ENCODE peak calls at places on chromosomes 7 and 10, in eight cellular contexts. J, L, Z, R, V, E, C and F are unnamed samples.

GRCh38 chr10:97816609-97817008 is 33.0 kb upstream of the GOLGA7B start:
- DNase-seq in R (no peak), V (no peak), L (no peak), E (no peak), Z (no peak), J (no peak), C (no peak), F (no peak)

GRCh38 chr10:132684164-132684891 is 101.6 kb downstream of the NKX6-2 start:
- DNase-seq in R (no peak), V (peak; percentile 72), E (no peak), Z (peak; percentile 46), L (no peak), C (no peak), J (peak; percentile 48), F (no peak)

GRCh38 chr7:16982640-16983103 is 100.9 kb upstream of the AGR3 start:
- DNase-seq in E (peak; percentile 58), J (peak; percentile 66), L (peak; percentile 33), V (peak; percentile 64), R (peak; percentile 38), Z (peak; percentile 72), C (peak; percentile 35), F (peak; percentile 57)

GRCh38 chr7:157886261-157886660 is 549.5 kb downstream of the DNAJB6 start:
- DNase-seq in V (no peak), L (no peak), E (no peak), C (no peak), R (no peak), Z (no peak), J (no peak), F (no peak)

GRCh38 chr7:141213226-141213625 is 139.4 kb downstream of the TMEM178B start:
- DNase-seq in R (no peak), J (no peak), V (no peak), C (no peak), Z (no peak), E (no peak), L (no peak), F (no peak)

GRCh38 chr7:114519215-114519614 is 104.6 kb downstream of the FOXP2 start:
- DNase-seq in E (no peak), R (no peak), L (no peak), C (no peak), Z (no peak), V (no peak), J (no peak), F (no peak)

GRCh38 chr7:137933270-137934017 is 68.4 kb downstream of the CREB3L2 start:
- DNase-seq in J (no peak), V (no peak), E (no peak), L (no peak), C (no peak), Z (peak; percentile 76), R (no peak), F (no peak)

GRCh38 chr10:132691711-132692153 is 94.2 kb downstream of the NKX6-2 start:
- DNase-seq in V (no peak), C (no peak), E (no peak), J (no peak), R (no peak), L (no peak), Z (no peak), F (no peak)

GRCh38 chr10:106360870-106361269 is 803.6 kb downstream of the SORCS1 start:
- DNase-seq in C (no peak), E (no peak), L (no peak), Z (peak; percentile 87), R (no peak), J (no peak), V (peak; percentile 93), F (no peak)

GRCh38 chr10:80470266-80470665 is 16.2 kb downstream of the TSPAN14 start:
- DNase-seq in Z (no peak), V (no peak), L (no peak), C (no peak), E (no peak), R (no peak), J (no peak), F (no peak)
- H3K4me1 ChIP-seq in Z (peaks cover 23% of the 10 kb centered on the region), V (no peaks in the 10 kb centered on the region), L (no peaks in the 10 kb centered on the region), C (peaks cover 59% of the 10 kb centered on the region), E (peaks cover 46% of the 10 kb centered on the region), R (peaks cover 95% of the 10 kb centered on the region), J (peaks cover 100% of the 10 kb centered on the region), F (peaks cover 60% of the 10 kb centered on the region)

GRCh38 chr10:63630928-63631685 is 109.9 kb downstream of the REEP3 start:
- DNase-seq in E (no peak), V (no peak), L (no peak), J (no peak), R (no peak), Z (peak; percentile 93), C (no peak), F (no peak)
- H2AFZ ChIP-seq in E (peak overlapping the region; percentile 14), V (peak overlapping the region; percentile 90), L (peak overlapping the region; percentile 91), J (peak overlapping the region; percentile 94), R (peak overlapping the region; percentile 46), Z (peak overlapping the region; percentile 86), C (no peak overlapping the region), F (peak overlapping the region; percentile 72)

DNA sequence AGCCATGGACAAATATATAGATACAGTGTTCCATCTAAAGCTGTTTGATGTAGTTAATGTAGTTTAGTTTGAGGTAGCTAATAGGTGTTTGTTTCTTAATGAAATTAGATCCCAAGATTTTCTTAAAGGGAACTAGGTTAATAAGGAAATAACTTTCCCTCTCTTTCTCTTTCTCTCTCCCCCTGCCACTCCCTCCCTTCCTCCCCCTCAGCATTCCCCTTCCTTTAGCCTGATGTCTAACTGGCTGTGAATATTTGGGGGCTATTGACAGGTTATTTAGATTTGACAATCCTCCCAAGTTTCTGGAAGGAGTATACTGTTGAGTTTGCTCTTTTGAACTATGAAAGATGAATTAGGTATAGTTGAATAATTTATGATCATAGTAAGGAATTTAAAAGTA is 65.2 kb upstream of the OIT3 start:
- DNase-seq in R (no peak), V (no peak), Z (no peak), L (no peak), J (no peak), C (no peak), E (no peak), F (no peak)
- H3K9me2 ChIP-seq in R (no peaks in the 10 kb centered on the region), V (no peaks in the 10 kb centered on the region), Z (no peaks in the 10 kb centered on the region), L (no peaks in the 10 kb centered on the region), J (no peaks in the 10 kb centered on the region), C (no peaks in the 10 kb centered on the region), E (no peaks in the 10 kb centered on the region), F (no peaks in the 10 kb centered on the region)

GRCh38 chr10:77264107-77264506 is 373.5 kb downstream of the KCNMA1 start:
- DNase-seq in L (peak; percentile 63), C (no peak), V (peak; percentile 65), R (no peak), E (no peak), J (no peak), Z (no peak), F (no peak)
- H3K4me1 ChIP-seq in L (peaks cover 14% of the 10 kb centered on the region), C (no peaks in the 10 kb centered on the region), V (peaks cover 11% of the 10 kb centered on the region), R (no peaks in the 10 kb centered on the region), E (no peaks in the 10 kb centered on the region), J (no peaks in the 10 kb centered on the region), Z (no peaks in the 10 kb centered on the region), F (no peaks in the 10 kb centered on the region)

GRCh38 chr7:98760201-98760651 is 109.6 kb downstream of the TMEM130 start:
- DNase-seq in Z (peak; percentile 45), E (no peak), L (no peak), J (no peak), C (no peak), R (no peak), V (no peak), F (no peak)
- H2AFZ ChIP-seq in Z (no peak overlapping the region), E (no peak overlapping the region), L (no peak overlapping the region), J (no peak overlapping the region), C (no peak overlapping the region), R (no peak overlapping the region), V (no peak overlapping the region), F (no peak overlapping the region)

GRCh38 chr10:46218921-46219320 is 67.9 kb upstream of the ANTXRL start:
- DNase-seq in V (no peak), R (no peak), L (no peak), E (no peak), J (no peak), Z (no peak), C (no peak), F (no peak)
- H3K9me2 ChIP-seq in V (no peaks in the 10 kb centered on the region), R (no peaks in the 10 kb centered on the region), L (no peaks in the 10 kb centered on the region), E (peaks cover 6% of the 10 kb centered on the region), J (no peaks in the 10 kb centered on the region), Z (no peaks in the 10 kb centered on the region), C (no peaks in the 10 kb centered on the region), F (no peaks in the 10 kb centered on the region)

DNA sequence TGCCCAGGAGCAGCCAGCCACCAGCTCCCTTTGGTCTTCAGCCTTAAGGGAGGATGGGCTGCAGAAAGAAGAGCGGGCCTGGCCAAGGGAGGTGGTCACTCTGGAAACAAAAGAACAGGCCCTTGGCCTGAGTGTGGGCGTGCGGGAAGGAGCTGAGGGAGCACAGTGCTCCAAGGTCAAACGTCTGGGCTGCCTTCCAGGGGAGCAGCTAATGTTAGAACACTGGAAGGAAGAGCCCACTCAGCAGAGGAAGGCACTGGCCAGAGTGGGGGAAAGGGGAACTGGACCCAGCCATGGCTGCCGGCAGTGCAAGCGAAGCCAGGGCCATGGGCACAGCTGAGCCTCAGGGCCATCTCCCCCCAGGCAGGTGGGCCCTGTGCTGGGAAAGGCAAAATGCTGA is 42.7 kb downstream of the FAM53B start:
- DNase-seq in J (no peak), Z (peak; percentile 14), C (no peak), R (no peak), V (no peak), E (no peak), L (no peak), F (no peak)
- H3K4me1 ChIP-seq in J (no peaks in the 10 kb centered on the region), Z (no peaks in the 10 kb centered on the region), C (no peaks in the 10 kb centered on the region), R (peaks cover 88% of the 10 kb centered on the region), V (no peaks in the 10 kb centered on the region), E (no peaks in the 10 kb centered on the region), L (peaks cover 35% of the 10 kb centered on the region), F (peaks cover 20% of the 10 kb centered on the region)

GRCh38 chr7:20064181-20064970 is 152.8 kb downstream of the MACC1 start:
- DNase-seq in L (no peak), J (no peak), V (no peak), R (no peak), Z (peak; percentile 66), C (no peak), E (no peak), F (no peak)
- H2AFZ ChIP-seq in L (no peak overlapping the region), J (no peak overlapping the region), V (no peak overlapping the region), R (peak overlapping the region; percentile 70), Z (peak overlapping the region; percentile 57), C (peak overlapping the region; percentile 87), E (no peak overlapping the region), F (no peak overlapping the region)

DNA sequence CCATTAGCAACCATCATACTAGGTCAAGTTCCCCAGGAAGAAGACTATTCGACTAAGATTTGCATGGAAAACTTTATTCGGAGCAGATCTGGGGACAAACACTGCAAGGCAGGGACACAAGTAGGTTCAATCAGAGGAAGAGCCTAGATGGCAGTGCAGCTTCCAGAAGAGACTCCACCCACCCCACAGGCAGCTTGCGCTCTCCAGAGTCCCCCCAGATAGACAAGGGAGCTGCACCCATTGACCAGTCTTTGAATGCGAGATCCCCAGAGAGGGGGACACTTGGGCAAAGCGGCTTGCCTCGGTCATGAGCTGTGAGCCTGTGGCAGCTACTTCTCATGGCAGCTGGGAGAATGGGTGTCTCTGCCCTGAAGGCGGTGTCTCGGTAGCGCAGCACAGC is 4.2 kb downstream of the GALNTL5 start:
- DNase-seq in V (no peak), E (no peak), L (no peak), J (no peak), R (no peak), C (no peak), Z (no peak), F (no peak)
- H3K9me2 ChIP-seq in V (no peaks in the 10 kb centered on the region), E (peaks cover 4% of the 10 kb centered on the region), L (no peaks in the 10 kb centered on the region), J (no peaks in the 10 kb centered on the region), R (no peaks in the 10 kb centered on the region), C (no peaks in the 10 kb centered on the region), Z (no peaks in the 10 kb centered on the region), F (no peaks in the 10 kb centered on the region)